ENCODE peak calls at places on chromosomes 3 and 15, in eight cellular contexts. P, A, J, M, C, L, N and S are unnamed samples.

GRCh38 chr15:95930659-95931375 is 399.7 kb upstream of the NR2F2 start:
- DNase-seq in P (no peak), A (peak; percentile 44), J (no peak), M (no peak), C (no peak), L (no peak), N (no peak), S (no peak)

GRCh38 chr3:171262431-171262830 is 197.8 kb downstream of the TNIK start:
- DNase-seq in P (no peak), A (no peak), J (no peak), M (peak; percentile 24), C (no peak), L (no peak), N (no peak), S (no peak)

GRCh38 chr15:90264649-90265048 is 823 bp upstream of the NGRN start:
- DNase-seq in P (peak; percentile 82), A (no peak), J (no peak), M (no peak), C (no peak), L (no peak), N (no peak), S (peak; percentile 26)

GRCh38 chr3:58358092-58358491 is 25.4 kb downstream of the PXK start:
- DNase-seq in P (no peak), A (no peak), J (no peak), M (no peak), C (no peak), L (no peak), N (no peak), S (no peak)

GRCh38 chr3:124584552-124585391 is 145.5 kb upstream of the UMPS start:
- DNase-seq in P (peak; percentile 92), A (peak; percentile 52), J (peak; percentile 92), M (peak; percentile 56), C (peak; percentile 71), L (peak; percentile 80), N (peak; percentile 67), S (peak; percentile 45)

GRCh38 chr15:47812436-47813109 is 95.3 kb downstream of the SEMA6D start:
- DNase-seq in P (no peak), A (no peak), J (no peak), M (peak; percentile 46), C (no peak), L (no peak), N (peak; percentile 74), S (no peak)

GRCh38 chr3:14254812-14255702 is 76.4 kb downstream of the LSM3 start:
- DNase-seq in P (no peak), A (no peak), J (no peak), M (no peak), C (no peak), L (no peak), N (no peak), S (no peak)

GRCh38 chr3:10280177-10280529 is 12.6 kb downstream of the GHRL start:
- DNase-seq in P (no peak), A (no peak), J (no peak), M (no peak), C (no peak), L (no peak), N (no peak), S (no peak)

DNA sequence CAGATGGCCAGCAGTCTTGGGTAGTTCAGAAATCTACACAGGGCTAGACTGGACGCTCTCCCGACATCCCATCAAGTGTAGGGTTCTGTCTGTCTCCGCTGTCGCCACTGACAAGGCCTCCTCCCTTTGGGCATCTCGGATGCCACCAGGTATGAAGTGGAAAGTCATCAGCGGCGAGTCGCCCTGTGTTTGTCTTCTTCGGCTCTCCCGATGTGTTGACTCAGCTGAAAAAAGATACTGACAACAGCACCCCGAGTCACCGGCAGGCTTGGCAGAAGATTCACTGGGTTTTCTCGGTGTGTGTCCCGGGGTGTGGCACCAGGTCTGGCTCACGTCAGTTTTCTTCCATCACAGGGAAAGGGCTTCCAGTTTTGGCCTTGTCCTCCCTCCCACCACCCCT is 42.2 kb upstream of the VPS8 start:
- DNase-seq in P (no peak), A (no peak), J (no peak), M (no peak), C (no peak), L (no peak), N (no peak), S (no peak)
- H3K27me3 ChIP-seq in P (no peaks in the 10 kb centered on the region), A (no peaks in the 10 kb centered on the region), J (no peaks in the 10 kb centered on the region), M (peaks cover 3% of the 10 kb centered on the region), C (no peaks in the 10 kb centered on the region), L (no peaks in the 10 kb centered on the region), N (no peaks in the 10 kb centered on the region), S (no peaks in the 10 kb centered on the region)

DNA sequence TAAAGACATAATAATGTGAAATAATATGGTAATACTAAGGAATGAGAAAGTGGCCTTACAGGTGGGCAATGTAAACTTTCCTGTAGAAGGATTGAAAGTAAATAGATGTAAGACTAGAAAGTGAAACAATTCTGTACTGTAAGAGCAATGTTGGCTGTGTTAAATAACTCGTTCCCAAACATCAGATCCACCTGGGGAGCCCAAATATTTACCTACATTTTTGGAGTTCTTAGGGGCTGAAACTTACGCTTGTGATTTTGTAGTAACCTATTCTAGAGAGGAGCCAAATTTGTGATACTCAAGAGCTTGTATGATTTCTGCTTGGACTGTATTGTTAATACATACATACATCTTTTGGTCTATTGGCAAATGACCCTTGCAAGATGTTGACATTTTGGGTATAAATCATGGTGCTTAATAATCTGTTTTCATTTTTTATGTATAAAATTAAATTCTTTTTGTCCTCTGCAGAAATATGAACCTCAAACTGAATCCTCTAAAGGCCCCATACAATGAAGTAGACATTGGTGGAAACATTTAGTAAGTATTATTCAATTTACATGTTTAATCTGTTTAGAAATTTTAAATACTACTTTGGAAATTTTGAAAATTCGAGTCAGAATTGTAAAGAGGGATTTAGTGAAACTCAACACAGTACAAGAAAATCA is 8.5 kb upstream of the CHD2 start:
- DNase-seq in P (no peak), A (no peak), J (no peak), M (no peak), C (no peak), L (no peak), N (no peak), S (no peak)
- H3K27ac ChIP-seq in P (peak overlapping the region; percentile 2), A (no peak overlapping the region), J (no peak overlapping the region), M (no peak overlapping the region), C (no peak overlapping the region), L (no peak overlapping the region), N (no peak overlapping the region), S (no peak overlapping the region)

GRCh38 chr3:183714622-183715021 is 17.0 kb downstream of the YEATS2 start:
- DNase-seq in P (no peak), A (no peak), J (no peak), M (no peak), C (no peak), L (no peak), N (no peak), S (no peak)
- H3K9me3 ChIP-seq in P (no peaks in the 10 kb centered on the region), A (no peaks in the 10 kb centered on the region), J (no peaks in the 10 kb centered on the region), M (no peaks in the 10 kb centered on the region), C (no peaks in the 10 kb centered on the region), L (no peaks in the 10 kb centered on the region), N (no peaks in the 10 kb centered on the region), S (no peaks in the 10 kb centered on the region)

GRCh38 chr15:82080774-82081173 is 35.0 kb upstream of the MEX3B start:
- DNase-seq in P (no peak), A (no peak), J (no peak), M (no peak), C (no peak), L (no peak), N (no peak), S (no peak)
- H3K27me3 ChIP-seq in P (no peaks in the 10 kb centered on the region), A (no peaks in the 10 kb centered on the region), J (no peaks in the 10 kb centered on the region), M (peaks cover 32% of the 10 kb centered on the region), C (no peaks in the 10 kb centered on the region), L (no peaks in the 10 kb centered on the region), N (no peaks in the 10 kb centered on the region), S (no peaks in the 10 kb centered on the region)

DNA sequence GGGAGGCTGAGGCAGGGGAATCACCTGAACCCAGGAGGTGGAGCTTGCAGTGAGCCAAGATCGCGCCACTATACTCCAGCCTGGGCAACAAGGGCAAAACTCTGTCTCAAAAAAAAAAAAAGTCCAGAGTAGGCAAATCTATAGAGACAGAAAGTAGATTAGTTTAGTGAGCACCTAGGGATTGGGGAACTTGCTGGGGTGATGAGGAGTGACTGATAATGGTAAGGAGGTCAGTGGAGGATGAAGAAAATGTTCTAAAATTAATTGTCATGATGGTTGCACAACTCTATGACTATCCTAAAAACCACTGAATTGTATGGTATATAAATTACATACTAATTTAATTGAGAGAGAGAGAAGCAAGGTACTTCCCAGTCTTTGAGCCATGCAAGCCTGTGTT is 27.8 kb upstream of the LYZL4 start:
- DNase-seq in P (no peak), A (no peak), J (no peak), M (no peak), C (no peak), L (no peak), N (no peak), S (no peak)
- H3K27ac ChIP-seq in P (no peak overlapping the region), A (no peak overlapping the region), J (no peak overlapping the region), M (no peak overlapping the region), C (no peak overlapping the region), L (no peak overlapping the region), N (no peak overlapping the region), S (no peak overlapping the region)

GRCh38 chr15:72375846-72376581 is at the start of gene HEXA:
- DNase-seq in P (peak; percentile 96), A (peak; percentile 99), J (peak; percentile 97), M (peak; percentile 95), C (peak; percentile 97), L (peak; percentile 99), N (peak; percentile 97), S (peak; percentile 94)

GRCh38 chr15:72369964-72370363 is 5.8 kb downstream of the HEXA start:
- DNase-seq in P (no peak), A (no peak), J (no peak), M (peak; percentile 28), C (no peak), L (no peak), N (no peak), S (no peak)

GRCh38 chr15:72380743-72381142 is 4.9 kb upstream of the HEXA start:
- DNase-seq in P (no peak), A (no peak), J (no peak), M (no peak), C (no peak), L (no peak), N (no peak), S (no peak)

GRCh38 chr15:72379856-72380255 is 4.0 kb upstream of the HEXA start:
- DNase-seq in P (no peak), A (no peak), J (no peak), M (no peak), C (no peak), L (no peak), N (no peak), S (no peak)

DNA sequence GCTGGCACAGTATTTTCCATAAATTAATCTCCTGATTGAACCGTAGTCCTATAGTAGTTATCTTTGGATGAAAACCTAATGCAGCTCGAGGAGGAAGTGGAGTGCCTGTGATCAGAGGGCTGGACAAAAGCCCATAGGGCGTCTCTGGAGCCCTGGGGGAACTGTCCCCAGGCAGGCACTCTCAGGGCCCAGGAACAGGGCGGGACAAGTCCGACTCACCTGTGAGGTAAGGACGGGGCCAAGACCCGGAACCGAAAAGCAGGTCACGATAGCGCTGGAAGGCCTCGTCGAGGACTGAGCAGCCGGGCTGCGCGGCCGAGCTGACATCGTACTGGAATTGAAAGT is 341 bp downstream of the HEXA start:
- DNase-seq in P (peak; percentile 69), A (no peak), J (no peak), M (no peak), C (no peak), L (peak; percentile 42), N (no peak), S (no peak)
- H3K9me3 ChIP-seq in P (no peaks in the 10 kb centered on the region), A (no peaks in the 10 kb centered on the region), J (no peaks in the 10 kb centered on the region), M (no peaks in the 10 kb centered on the region), C (no peaks in the 10 kb centered on the region), L (no peaks in the 10 kb centered on the region), N (no peaks in the 10 kb centered on the region), S (no peaks in the 10 kb centered on the region)

GRCh38 chr3:28575748-28576589 is 227.3 kb upstream of the AZI2 start:
- DNase-seq in P (no peak), A (peak; percentile 12), J (peak; percentile 20), M (peak; percentile 18), C (peak; percentile 52), L (peak; percentile 40), N (peak; percentile 34), S (no peak)
- H3K27me3 ChIP-seq in P (peaks cover 22% of the 10 kb centered on the region), A (no peaks in the 10 kb centered on the region), J (no peaks in the 10 kb centered on the region), M (peaks cover 43% of the 10 kb centered on the region), C (peaks cover 23% of the 10 kb centered on the region), L (no peaks in the 10 kb centered on the region), N (peaks cover 66% of the 10 kb centered on the region), S (peaks cover 6% of the 10 kb centered on the region)